ENCODE peak calls at places on chromosomes 12 and 14, in seven cellular contexts. N is right lobe of liver, V is ovary, A is gastrocnemius medialis, H is A549, Y is adrenal gland, E is GM12878. R is an unnamed sample.

GRCh38 chr12:88448337-88448944 is 131.8 kb downstream of the KITLG start:
- DNase-seq in N (no peak), V (no peak), A (no peak), H (no peak), Y (no peak), E (no peak), R (no peak)

GRCh38 chr12:124852329-124852831 is 11.3 kb downstream of the SCARB1 start:
- DNase-seq in N (peak), V (peak), A (no peak), H (no peak), Y (peak), E (no peak), R (peak)

GRCh38 chr12:119486599-119487154 is 106.9 kb upstream of the TMEM233 start:
- DNase-seq in N (no peak), V (no peak), A (no peak), H (no peak), Y (no peak), E (no peak), R (no peak)

GRCh38 chr12:62191747-62192485 is 68.3 kb upstream of the USP15 start:
- DNase-seq in N (peak), V (peak), A (no peak), H (no peak), Y (peak), E (no peak), R (no peak)

GRCh38 chr12:106213721-106214121 is 34.1 kb downstream of the CKAP4 start:
- DNase-seq in N (no peak), V (no peak), A (no peak), H (no peak), Y (no peak), E (no peak), R (no peak)

GRCh38 chr12:122437656-122438121 is 15.2 kb upstream of the CLIP1 start:
- DNase-seq in N (no peak), V (peak), A (peak), H (no peak), Y (peak), E (no peak), R (no peak)

GRCh38 chr14:91867316-91867988 is at the start of gene TC2N:
- DNase-seq in N (no peak), V (no peak), A (no peak), H (no peak), Y (no peak), E (no peak), R (no peak)

GRCh38 chr12:27969011-27969900 is 3.3 kb downstream of the PTHLH start:
- DNase-seq in N (no peak), V (peak), A (no peak), H (peak), Y (no peak), E (no peak), R (peak)

GRCh38 chr12:26754148-26754547 is 78.8 kb downstream of the ITPR2 start:
- DNase-seq in N (no peak), V (no peak), A (no peak), H (no peak), Y (no peak), E (no peak), R (no peak)

GRCh38 chr12:51392556-51393237 is 1.5 kb upstream of the GALNT6 start:
- DNase-seq in N (no peak), V (no peak), A (no peak), H (no peak), Y (peak), E (no peak), R (no peak)

GRCh38 chr14:54715244-54715643 is 148.3 kb downstream of the SAMD4A start:
- DNase-seq in N (no peak), V (no peak), A (no peak), H (no peak), Y (no peak), E (no peak), R (no peak)

GRCh38 chr14:105388976-105389375 is 9.4 kb upstream of the TEX22 start:
- DNase-seq in N (peak), V (peak), A (no peak), H (no peak), Y (no peak), E (no peak), R (peak)

GRCh38 chr12:64088431-64089349 is 133.4 kb downstream of the KICS2 start:
- DNase-seq in N (no peak), V (peak), A (peak), H (peak), Y (peak), E (no peak), R (no peak)

GRCh38 chr12:102197789-102198188 is at the start of gene PMCH:
- DNase-seq in N (no peak), V (no peak), A (no peak), H (no peak), Y (no peak), E (peak), R (no peak)

GRCh38 chr12:79555006-79555925 is 135.5 kb downstream of the PAWR start:
- DNase-seq in N (no peak), V (no peak), A (no peak), H (no peak), Y (no peak), E (no peak), R (no peak)

GRCh38 chr14:44215660-44216059 is 291.4 kb downstream of the FSCB start:
- DNase-seq in N (no peak), V (no peak), A (no peak), H (no peak), Y (no peak), E (no peak), R (no peak)

GRCh38 chr12:79983969-79984629 is 49.2 kb upstream of the PPP1R12A start:
- DNase-seq in N (no peak), V (no peak), A (no peak), H (peak), Y (no peak), E (no peak), R (no peak)

GRCh38 chr12:88993655-88994054 is 358.6 kb downstream of the DUSP6 start:
- DNase-seq in N (no peak), V (no peak), A (no peak), H (peak), Y (no peak), E (no peak), R (no peak)

GRCh38 chr14:105927094-105927475 is 400.7 kb downstream of the TMEM121 start:
- DNase-seq in N (peak), V (no peak), A (no peak), H (no peak), Y (no peak), E (no peak), R (peak)

GRCh38 chr14:100416921-100417451 is 93.8 kb downstream of the SLC25A47 start:
- DNase-seq in N (no peak), V (no peak), A (no peak), H (peak), Y (no peak), E (no peak), R (no peak)

GRCh38 chr14:76710093-76711010 is 50.9 kb upstream of the VASH1 start:
- DNase-seq in N (no peak), V (no peak), A (no peak), H (peak), Y (peak), E (no peak), R (no peak)

GRCh38 chr12:53223391-53224267 is 8.4 kb downstream of the RARG start:
- DNase-seq in N (no peak), V (peak), A (no peak), H (no peak), Y (no peak), E (no peak), R (peak)

GRCh38 chr14:50871914-50872732 is at the start of gene ABHD12B:
- DNase-seq in N (no peak), V (no peak), A (no peak), H (no peak), Y (no peak), E (no peak), R (peak)

GRCh38 chr12:2960432-2960956 is 1.3 kb downstream of the TEAD4 start:
- DNase-seq in N (no peak), V (no peak), A (peak), H (peak), Y (no peak), E (no peak), R (no peak)

GRCh38 chr12:106498056-106498455 is 84.7 kb upstream of the RFX4 start:
- DNase-seq in N (no peak), V (no peak), A (no peak), H (no peak), Y (no peak), E (no peak), R (peak)

GRCh38 chr14:76647699-76648298 is 113.5 kb upstream of the VASH1 start:
- DNase-seq in N (no peak), V (no peak), A (peak), H (peak), Y (peak), E (no peak), R (no peak)

GRCh38 chr12:116361404-116362223 is 84.1 kb upstream of the MED13L start:
- DNase-seq in N (no peak), V (no peak), A (peak), H (no peak), Y (no peak), E (no peak), R (no peak)

GRCh38 chr14:64760146-64760755 is 56.0 kb downstream of the PLEKHG3 start:
- DNase-seq in N (no peak), V (peak), A (peak), H (peak), Y (peak), E (no peak), R (peak)

GRCh38 chr12:16606201-16606849 is 363 bp upstream of the LMO3 start:
- DNase-seq in N (peak), V (no peak), A (no peak), H (no peak), Y (no peak), E (no peak), R (no peak)

DNA sequence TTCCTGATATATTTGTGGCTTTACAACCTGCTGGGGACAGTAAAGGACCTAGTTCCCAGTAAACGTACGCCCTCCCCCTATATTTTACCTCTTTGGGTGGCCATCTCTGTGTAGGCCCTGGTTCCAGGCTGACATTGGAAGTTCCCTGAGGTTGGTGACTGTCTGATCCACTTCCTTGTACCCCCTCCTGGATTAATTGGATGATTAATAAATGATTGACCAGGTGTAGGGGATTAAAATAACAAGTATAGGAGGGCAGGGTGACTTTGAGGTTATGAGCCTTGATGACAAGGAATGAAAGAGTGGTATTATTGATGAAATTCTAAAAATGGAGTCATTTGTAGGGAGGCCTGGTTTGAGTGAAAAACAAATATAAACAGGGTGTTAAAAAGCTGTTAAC is 9.6 kb downstream of the SUSD6 start:
- DNase-seq in N (no peak), V (no peak), A (no peak), H (no peak), Y (no peak), E (no peak), R (no peak)
- H3K27ac ChIP-seq in N (no peak), V (no peak), A (no peak), H (no peak), Y (no peak), E (peak), R (no peak)

DNA sequence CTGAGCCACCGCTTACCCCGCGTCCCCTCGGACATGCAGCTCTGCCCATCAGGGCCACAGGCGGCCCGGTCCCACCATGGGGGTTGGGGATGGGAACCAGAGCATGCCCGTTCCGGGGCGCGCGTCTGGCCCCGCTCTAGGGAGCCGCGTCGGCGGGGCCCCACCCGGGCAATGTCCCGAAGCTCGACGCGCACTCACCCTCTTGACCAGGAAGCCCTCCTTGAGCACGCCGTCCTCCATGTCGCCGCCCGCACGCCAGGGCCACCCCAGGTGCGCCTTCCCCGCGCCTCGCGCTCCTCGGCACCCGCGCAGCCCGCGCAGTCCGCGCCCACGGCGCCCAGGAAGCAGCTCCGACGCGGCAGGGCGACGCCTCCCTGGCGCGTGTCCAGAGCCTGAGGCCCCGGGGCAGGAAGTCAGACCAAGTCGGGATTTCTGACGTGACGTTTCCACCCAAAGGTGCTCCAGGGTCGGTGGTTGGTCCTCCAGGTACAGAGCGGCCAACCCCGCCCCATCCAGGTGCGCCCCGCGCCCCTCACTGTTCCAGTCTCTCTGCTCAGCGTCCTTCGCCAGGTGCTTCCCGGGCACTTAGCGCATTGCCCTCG is at the start of gene PLEK2:
- DNase-seq in N (peak), V (no peak), A (no peak), H (peak), Y (peak), E (no peak), R (peak)
- TF ChIP-seq POLR2A in N (peak), V (no peak), A (no peak), H (no peak), Y (peak), E (no peak), R (no peak)

GRCh38 chr12:4164591-4165558 is 108.7 kb upstream of the CCND2 start:
- DNase-seq in N (peak), V (no peak), A (no peak), H (no peak), Y (peak), E (no peak), R (peak)
- H3K27ac ChIP-seq in N (no peak), V (no peak), A (no peak), H (peak), Y (no peak), E (peak), R (peak)

DNA sequence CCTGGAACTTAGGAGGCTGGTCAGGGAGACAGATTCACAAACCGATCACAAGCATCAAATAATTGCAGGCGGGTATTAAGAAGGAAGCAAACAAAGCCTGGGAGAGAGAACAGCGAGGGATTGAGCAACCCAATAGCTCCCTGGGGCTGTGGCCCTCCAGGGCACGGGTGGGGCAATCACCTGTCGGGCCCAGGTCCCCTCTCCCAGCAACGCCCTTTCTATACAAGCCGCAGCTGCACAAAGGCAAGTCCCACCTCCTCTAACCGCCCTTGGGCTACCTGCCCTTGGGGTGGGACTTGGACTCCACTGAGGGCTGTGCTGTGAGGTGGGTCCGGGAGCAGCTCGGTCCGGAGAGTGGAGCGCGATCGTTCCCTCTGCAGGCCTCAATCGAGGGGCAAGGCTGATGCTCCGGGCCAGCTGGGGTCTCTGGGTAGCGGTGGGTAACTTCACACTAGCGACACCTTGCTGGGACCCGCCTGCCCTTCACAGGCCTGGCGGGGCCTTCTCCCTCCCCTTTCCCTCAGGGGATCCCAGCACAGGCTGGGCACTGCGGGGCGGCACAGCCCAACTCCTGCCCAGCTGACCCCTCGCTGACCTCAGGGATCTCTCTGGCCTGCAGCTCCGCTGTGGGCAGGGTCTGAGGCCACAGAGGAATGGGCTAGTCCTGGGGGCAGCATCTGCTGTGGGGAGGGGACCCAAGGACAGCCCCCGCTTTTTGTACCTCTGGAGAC is 8.0 kb downstream of the PHB2 start:
- DNase-seq in N (peak), V (peak), A (peak), H (no peak), Y (peak), E (no peak), R (peak)
- TF ChIP-seq POLR2A in N (no peak), V (no peak), A (no peak), H (no peak), Y (no peak), E (no peak), R (no peak)

GRCh38 chr12:57838594-57839302 is 7.8 kb downstream of the CTDSP2 start:
- DNase-seq in N (no peak), V (no peak), A (no peak), H (no peak), Y (no peak), E (no peak), R (no peak)

GRCh38 chr12:57842342-57843294 is 3.9 kb downstream of the CTDSP2 start:
- DNase-seq in N (no peak), V (no peak), A (no peak), H (no peak), Y (no peak), E (no peak), R (no peak)

GRCh38 chr12:57840701-57841100 is 5.8 kb downstream of the CTDSP2 start:
- DNase-seq in N (no peak), V (no peak), A (peak), H (no peak), Y (peak), E (no peak), R (peak)

GRCh38 chr12:57839996-57840395 is 6.5 kb downstream of the CTDSP2 start:
- DNase-seq in N (no peak), V (no peak), A (peak), H (no peak), Y (no peak), E (no peak), R (no peak)

DNA sequence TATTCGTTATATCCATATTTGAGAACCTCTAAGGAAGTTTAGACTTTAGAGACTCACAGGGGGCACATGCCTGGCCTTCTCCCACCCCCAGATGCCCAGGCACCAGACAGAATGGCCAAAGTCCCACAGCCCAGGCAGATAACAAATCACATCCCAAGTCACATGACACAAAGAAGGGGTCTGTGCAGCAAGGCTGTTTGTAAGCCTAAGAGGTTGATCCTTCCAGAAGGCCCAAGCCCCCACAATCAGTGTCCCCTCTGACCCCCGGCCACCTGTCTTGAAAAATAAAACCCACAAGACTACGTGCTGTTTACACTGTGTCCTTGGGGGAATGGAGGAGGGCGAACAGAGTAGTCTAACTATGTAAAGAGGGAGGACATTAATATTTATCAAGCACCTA is 5.1 kb downstream of the CTDSP2 start:
- DNase-seq in N (no peak), V (no peak), A (no peak), H (no peak), Y (no peak), E (no peak), R (no peak)
- H3K27ac ChIP-seq in N (no peak), V (peak), A (peak), H (no peak), Y (no peak), E (no peak), R (no peak)